ENCODE peak calls at places on chromosomes 2 and 18, in nine cellular contexts. E is substantia nigra; Q is HT1080; D is NCI-H774; T is mesenchymal stem cell; M is fibroblast of the conjunctiva; R is ascending aorta; I is activated CD4-positive, alpha-beta T cell treated with anti-CD3 and anti-CD28 coated beads, Interleukin-2, amount 50 U/mL, for 48 hours; Y is left ventricle myocardium inferior. L is an unnamed sample.

GRCh38 chr2:41994177-41994576 is 53.6 kb upstream of the PKDCC start:
- DNase-seq in E (no peak), Q (peak; percentile 26), D (no peak), T (no peak), M (peak; percentile 84), R (no peak), I (no peak), Y (no peak), L (no peak)

GRCh38 chr2:108388045-108388444 is 10.3 kb downstream of the SULT1C4 start:
- DNase-seq in E (no peak), Q (no peak), D (no peak), T (no peak), M (no peak), R (no peak), I (no peak), Y (no peak), L (no peak)

GRCh38 chr2:174007010-174007409 is 41.8 kb upstream of the SP3 start:
- DNase-seq in E (no peak), Q (no peak), D (no peak), T (peak; percentile 76), M (no peak), R (no peak), I (no peak), Y (no peak), L (no peak)

GRCh38 chr18:49030692-49031443 is 80.1 kb upstream of the SMAD7 start:
- DNase-seq in E (no peak), Q (no peak), D (no peak), T (no peak), M (no peak), R (no peak), I (no peak), Y (no peak), L (no peak)

GRCh38 chr2:162073776-162074578 is at the start of gene DPP4:
- DNase-seq in E (no peak), Q (no peak), D (no peak), T (peak; percentile 42), M (no peak), R (no peak), I (peak; percentile 67), Y (peak; percentile 34), L (no peak)

GRCh38 chr2:129297430-129297829 is 682.0 kb upstream of the RAB6C start:
- DNase-seq in E (no peak), Q (no peak), D (no peak), T (no peak), M (no peak), R (no peak), I (peak; percentile 6), Y (no peak), L (no peak)

GRCh38 chr2:20447437-20448245 is 767 bp downstream of the RHOB start:
- DNase-seq in E (peak; percentile 77), Q (peak; percentile 32), D (peak; percentile 37), T (peak; percentile 54), M (no peak), R (peak; percentile 69), I (peak; percentile 25), Y (peak; percentile 58), L (no peak)

GRCh38 chr18:12420831-12421421 is 13.2 kb downstream of the PRELID3A start:
- DNase-seq in E (peak; percentile 20), Q (no peak), D (no peak), T (no peak), M (no peak), R (no peak), I (peak; percentile 4), Y (no peak), L (no peak)

GRCh38 chr2:169965495-169965894 is 138.2 kb downstream of the UBR3 start:
- DNase-seq in E (no peak), Q (peak; percentile 5), D (no peak), T (peak; percentile 15), M (no peak), R (no peak), I (no peak), Y (no peak), L (no peak)

GRCh38 chr2:64327510-64328414 is 126.2 kb upstream of the LGALSL start:
- DNase-seq in E (peak; percentile 67), Q (peak; percentile 24), D (peak; percentile 56), T (peak; percentile 39), M (no peak), R (peak; percentile 72), I (peak; percentile 62), Y (peak; percentile 43), L (no peak)

GRCh38 chr2:13230221-13230620 is 513.5 kb downstream of the TRIB2 start:
- DNase-seq in E (no peak), Q (peak; percentile 29), D (no peak), T (no peak), M (no peak), R (no peak), I (no peak), Y (no peak), L (no peak)

GRCh38 chr2:66714651-66715050 is 279.7 kb downstream of the MEIS1 start:
- DNase-seq in E (no peak), Q (no peak), D (no peak), T (peak; percentile 18), M (no peak), R (no peak), I (no peak), Y (no peak), L (no peak)

GRCh38 chr18:79510046-79510685 is 114.4 kb downstream of the NFATC1 start:
- DNase-seq in E (no peak), Q (no peak), D (no peak), T (no peak), M (no peak), R (no peak), I (no peak), Y (no peak), L (no peak)

L was measured in retinal pigment epithelial cell.